ENCODE peak calls at places on chromosomes 16 and 17, in ten cellular contexts. B, H, X, S, U, A, G, Y, I and N are unnamed samples.

GRCh38 chr17:12599185-12599920 is 66.3 kb upstream of the MYOCD start:
- DNase-seq in H (no peak), U (no peak), S (no peak), Y (no peak), G (no peak), X (peak; percentile 44), I (no peak), A (no peak), B (no peak), N (no peak)

GRCh38 chr16:77564791-77565390 is 130.1 kb upstream of the ADAMTS18 start:
- DNase-seq in U (no peak), I (peak; percentile 51), A (no peak), H (no peak), S (no peak), Y (no peak), G (no peak), B (no peak), X (peak; percentile 57), N (no peak)

GRCh38 chr16:31094088-31094423 is 541 bp downstream of the VKORC1 start:
- DNase-seq in S (no peak), U (no peak), H (no peak), I (no peak), G (no peak), B (no peak), A (no peak), Y (no peak), X (no peak), N (no peak)

GRCh38 chr17:43823350-43824084 is 9.4 kb downstream of the MPP3 start:
- DNase-seq in A (no peak), H (no peak), X (no peak), Y (no peak), S (no peak), U (no peak), B (no peak), G (no peak), I (no peak), N (no peak)

GRCh38 chr16:12503201-12503600 is 300.5 kb downstream of the CPPED1 start:
- DNase-seq in I (no peak), X (no peak), A (no peak), S (no peak), G (no peak), U (no peak), B (no peak), Y (no peak), H (no peak), N (no peak)

GRCh38 chr17:9802294-9802693 is 10.9 kb upstream of the DHRS7C start:
- DNase-seq in G (no peak), S (no peak), X (peak; percentile 1), B (no peak), I (peak; percentile 13), U (no peak), Y (no peak), A (no peak), H (no peak), N (no peak)

GRCh38 chr16:53129281-53130192 is 74.7 kb downstream of the CHD9 start:
- DNase-seq in U (no peak), A (no peak), H (no peak), I (peak; percentile 83), X (peak; percentile 53), S (no peak), B (no peak), Y (peak; percentile 34), G (no peak), N (no peak)

GRCh38 chr16:79740153-79740720 is 139.7 kb upstream of the MAF start:
- DNase-seq in B (no peak), Y (no peak), I (no peak), U (no peak), A (no peak), G (no peak), H (no peak), S (no peak), X (no peak), N (no peak)

GRCh38 chr17:46720408-46720807 is 98.1 kb downstream of the WNT3 start:
- DNase-seq in X (no peak), H (no peak), I (peak; percentile 29), Y (no peak), B (no peak), S (no peak), G (no peak), U (no peak), A (no peak), N (no peak)

GRCh38 chr16:30407794-30408534 is 558 bp downstream of the ZNF771 start:
- DNase-seq in G (no peak), U (no peak), B (no peak), Y (no peak), H (no peak), S (no peak), A (no peak), X (no peak), I (no peak), N (no peak)

GRCh38 chr17:71163121-71163812 is 957.6 kb upstream of the SOX9 start:
- DNase-seq in Y (peak; percentile 25), U (no peak), I (peak; percentile 72), A (no peak), G (no peak), B (no peak), H (no peak), X (peak; percentile 16), S (no peak), N (no peak)

GRCh38 chr17:31832748-31833147 is 26.3 kb downstream of the COPRS start:
- DNase-seq in B (no peak), X (no peak), I (no peak), G (no peak), S (no peak), H (no peak), A (no peak), U (no peak), Y (no peak), N (no peak)

GRCh38 chr17:80725532-80725931 is 180.9 kb downstream of the RPTOR start:
- DNase-seq in U (no peak), S (no peak), I (peak; percentile 9), G (no peak), Y (peak; percentile 57), B (no peak), A (no peak), X (peak; percentile 25), H (no peak), N (no peak)

GRCh38 chr17:61128671-61129115 is 270.9 kb upstream of the TBX2 start:
- DNase-seq in B (no peak), H (no peak), G (no peak), A (no peak), U (no peak), S (no peak), X (peak; percentile 28), I (peak; percentile 40), Y (no peak), N (no peak)

GRCh38 chr16:81940781-81941560 is 70.3 kb downstream of the SDR42E1 start:
- DNase-seq in I (peak; percentile 75), G (no peak), U (no peak), H (no peak), S (no peak), X (peak; percentile 28), Y (no peak), B (no peak), A (no peak), N (no peak)

DNA sequence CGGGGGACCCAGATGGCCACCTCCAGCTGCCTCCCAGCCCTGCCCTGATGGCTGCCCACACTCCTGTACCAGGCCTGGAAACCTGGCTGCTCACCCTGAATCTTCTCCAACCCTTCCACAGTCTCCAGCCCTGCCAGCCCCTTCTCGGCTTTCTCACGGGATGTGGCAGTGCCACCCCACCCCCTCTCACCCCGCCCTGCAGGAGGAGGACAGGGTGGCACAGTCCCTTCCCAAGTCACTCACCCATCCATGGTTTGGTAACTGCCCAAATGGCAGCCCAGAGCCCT is 14.2 kb downstream of the MYBBP1A start:
- DNase-seq in B (peak; percentile 87), H (peak; percentile 45), I (no peak), U (no peak), X (no peak), G (no peak), Y (no peak), A (no peak), S (peak; percentile 86), N (no peak)
- H3K36me3 ChIP-seq in B (peaks cover 3% of the 10 kb centered on the region), H (peaks cover 55% of the 10 kb centered on the region), I (peaks cover 11% of the 10 kb centered on the region), U (no peaks in the 10 kb centered on the region), X (peaks cover 43% of the 10 kb centered on the region), G (peaks cover 70% of the 10 kb centered on the region), Y (peaks cover 12% of the 10 kb centered on the region), A (peaks cover 80% of the 10 kb centered on the region), S (peaks cover 56% of the 10 kb centered on the region), N (peaks cover 5% of the 10 kb centered on the region)

GRCh38 chr16:3774156-3774767 is 56.9 kb upstream of the TRAP1 start:
- DNase-seq in H (no peak), Y (peak; percentile 88), B (no peak), A (no peak), G (no peak), I (peak; percentile 76), X (peak; percentile 38), S (peak; percentile 54), U (no peak), N (no peak)
- H3K36me3 ChIP-seq in H (peaks cover 66% of the 10 kb centered on the region), Y (peaks cover 44% of the 10 kb centered on the region), B (peaks cover 5% of the 10 kb centered on the region), A (peaks cover 90% of the 10 kb centered on the region), G (peaks cover 74% of the 10 kb centered on the region), I (peaks cover 68% of the 10 kb centered on the region), X (peaks cover 53% of the 10 kb centered on the region), S (peaks cover 60% of the 10 kb centered on the region), U (peaks cover 9% of the 10 kb centered on the region), N (peaks cover 80% of the 10 kb centered on the region)

DNA sequence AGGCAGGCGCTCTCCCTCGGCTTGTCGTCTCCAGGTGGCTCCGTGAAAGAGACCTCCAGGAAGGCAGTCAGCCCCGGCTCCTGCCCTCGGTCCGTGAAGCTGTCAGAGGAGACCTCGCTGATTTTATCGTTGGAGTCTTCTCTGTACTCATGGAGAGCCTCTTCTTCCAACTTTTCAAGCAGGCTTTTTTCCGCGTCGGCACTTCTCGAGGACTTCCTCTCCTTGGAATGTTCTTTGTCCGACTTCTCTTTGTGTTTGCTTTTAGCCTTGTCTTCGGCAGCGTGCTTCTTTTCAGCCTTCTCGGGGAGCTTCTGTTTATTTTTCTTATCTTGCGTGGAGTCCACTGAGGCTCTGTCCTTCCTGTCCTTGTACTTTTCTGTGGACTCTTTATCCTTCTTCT is 65.0 kb downstream of the ZNF778 start:
- DNase-seq in Y (no peak), H (no peak), A (no peak), B (no peak), G (no peak), I (no peak), U (no peak), S (no peak), X (no peak), N (no peak)
- H3K36me3 ChIP-seq in Y (peaks cover 86% of the 10 kb centered on the region), H (peaks cover 67% of the 10 kb centered on the region), A (peaks cover 94% of the 10 kb centered on the region), B (peaks cover 9% of the 10 kb centered on the region), G (peaks cover 75% of the 10 kb centered on the region), I (peaks cover 43% of the 10 kb centered on the region), U (peaks cover 7% of the 10 kb centered on the region), S (peaks cover 74% of the 10 kb centered on the region), X (peaks cover 79% of the 10 kb centered on the region), N (peaks cover 2% of the 10 kb centered on the region)

DNA sequence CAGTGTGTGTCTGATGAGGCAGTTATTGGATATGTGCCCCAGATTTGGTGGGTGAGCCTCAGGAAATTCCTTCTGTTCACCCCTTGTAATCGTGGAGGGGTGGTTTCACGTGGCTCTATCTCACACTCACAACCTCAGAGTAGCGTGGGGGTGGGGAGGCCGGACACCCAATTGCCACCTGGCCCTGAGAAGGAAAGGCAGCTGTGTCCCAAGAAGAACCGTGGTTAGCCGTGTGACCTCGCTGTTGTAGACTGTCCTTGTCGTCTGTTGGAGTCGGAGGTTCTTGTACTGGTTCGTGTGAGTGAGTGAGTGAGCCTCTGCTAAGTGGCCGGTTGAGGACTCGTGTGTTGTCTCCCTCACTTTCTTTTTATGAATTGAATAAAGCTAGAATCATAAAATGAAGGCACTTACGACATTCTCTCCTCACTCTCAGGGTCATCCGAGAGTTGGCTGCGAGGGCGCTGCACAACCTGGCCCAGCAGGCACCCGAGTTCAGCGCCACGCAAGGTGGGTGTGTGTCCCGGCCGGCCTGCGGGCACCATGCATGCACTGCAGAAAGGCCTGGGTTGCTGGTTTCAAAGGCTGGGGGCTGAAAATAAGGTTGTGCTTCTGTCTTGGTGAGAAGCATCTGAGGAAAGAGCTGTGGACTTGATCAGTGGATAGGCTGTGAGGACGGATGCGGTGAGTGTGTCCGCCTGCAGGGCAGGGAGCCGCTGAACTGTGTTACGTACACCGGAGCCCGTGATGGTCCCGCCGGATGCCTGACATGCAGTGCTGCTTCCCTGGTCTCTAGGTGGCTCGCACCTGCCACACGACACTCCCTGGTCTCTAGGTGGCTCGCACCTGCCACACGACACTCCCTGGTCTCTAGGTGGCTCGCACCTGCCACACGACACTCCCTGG is 63.4 kb upstream of the ZNF750 start:
- DNase-seq in I (no peak), H (no peak), X (no peak), U (no peak), G (no peak), Y (no peak), B (no peak), A (no peak), S (no peak), N (no peak)
- H3K36me3 ChIP-seq in I (peaks cover 2% of the 10 kb centered on the region), H (peaks cover 46% of the 10 kb centered on the region), X (no peaks in the 10 kb centered on the region), U (no peaks in the 10 kb centered on the region), G (peaks cover 39% of the 10 kb centered on the region), Y (peaks cover 7% of the 10 kb centered on the region), B (no peaks in the 10 kb centered on the region), A (peaks cover 74% of the 10 kb centered on the region), S (peaks cover 10% of the 10 kb centered on the region), N (peaks cover 73% of the 10 kb centered on the region)